ENCODE peak calls at places on chromosomes 1 and 21, in ten cellular contexts. S, C, A, L, U, V, T, P, O and D are unnamed samples.

GRCh38 chr21:35646606-35647005 is 413.7 kb downstream of the SETD4 start:
- DNase-seq in S (no peak), C (no peak), A (no peak), L (peak), U (no peak), V (no peak), T (no peak), P (no peak), O (no peak), D (no peak)

GRCh38 chr1:182101415-182102041 is 40.0 kb upstream of the ZNF648 start:
- DNase-seq in S (no peak), C (no peak), A (no peak), L (no peak), U (peak), V (no peak), T (no peak), P (no peak), O (no peak), D (no peak)

GRCh38 chr1:89525169-89525855 is 683 bp downstream of the LRRC8B start:
- DNase-seq in S (no peak), C (no peak), A (peak), L (no peak), U (no peak), V (peak), T (peak), P (no peak), O (no peak), D (no peak)

GRCh38 chr21:18253252-18253651 is 8.6 kb downstream of the CHODL start:
- DNase-seq in S (no peak), C (no peak), A (no peak), L (no peak), U (no peak), V (no peak), T (no peak), P (no peak), O (no peak), D (no peak)

GRCh38 chr21:15028186-15028585 is 36.6 kb downstream of the NRIP1 start:
- DNase-seq in S (no peak), C (no peak), A (no peak), L (no peak), U (no peak), V (no peak), T (no peak), P (no peak), O (no peak), D (no peak)

GRCh38 chr1:53122194-53122846 is 20.1 kb downstream of the SLC1A7 start:
- DNase-seq in S (no peak), C (no peak), A (peak), L (peak), U (no peak), V (no peak), T (no peak), P (no peak), O (peak), D (no peak)

GRCh38 chr1:199561334-199561733 is 466.2 kb upstream of the NR5A2 start:
- DNase-seq in S (no peak), C (no peak), A (no peak), L (no peak), U (no peak), V (no peak), T (no peak), P (no peak), O (no peak), D (no peak)

GRCh38 chr21:15775981-15776380 is 46.2 kb downstream of the USP25 start:
- DNase-seq in S (peak), C (peak), A (no peak), L (peak), U (peak), V (no peak), T (no peak), P (no peak), O (peak), D (peak)

GRCh38 chr1:220956861-220957605 is 77.8 kb downstream of the HLX start:
- DNase-seq in S (peak), C (peak), A (no peak), L (peak), U (no peak), V (no peak), T (peak), P (no peak), O (peak), D (peak)

GRCh38 chr1:8412183-8412831 is 94.4 kb downstream of the SLC45A1 start:
- DNase-seq in S (peak), C (peak), A (no peak), L (peak), U (peak), V (no peak), T (no peak), P (no peak), O (peak), D (peak)

GRCh38 chr1:47174621-47175020 is 15.2 kb downstream of the PDZK1IP1 start:
- DNase-seq in S (no peak), C (no peak), A (no peak), L (no peak), U (no peak), V (no peak), T (no peak), P (no peak), O (no peak), D (no peak)

GRCh38 chr1:11847667-11848445 is at the start of gene NPPA:
- DNase-seq in S (no peak), C (no peak), A (peak), L (peak), U (no peak), V (peak), T (peak), P (no peak), O (no peak), D (no peak)

GRCh38 chr21:32135401-32136363 is 143.2 kb downstream of the MIS18A start:
- DNase-seq in S (peak), C (no peak), A (peak), L (peak), U (no peak), V (no peak), T (peak), P (no peak), O (no peak), D (no peak)

GRCh38 chr1:37732111-37732780 is 32.7 kb downstream of the EPHA10 start:
- DNase-seq in S (no peak), C (no peak), A (no peak), L (no peak), U (no peak), V (no peak), T (no peak), P (no peak), O (no peak), D (no peak)

DNA sequence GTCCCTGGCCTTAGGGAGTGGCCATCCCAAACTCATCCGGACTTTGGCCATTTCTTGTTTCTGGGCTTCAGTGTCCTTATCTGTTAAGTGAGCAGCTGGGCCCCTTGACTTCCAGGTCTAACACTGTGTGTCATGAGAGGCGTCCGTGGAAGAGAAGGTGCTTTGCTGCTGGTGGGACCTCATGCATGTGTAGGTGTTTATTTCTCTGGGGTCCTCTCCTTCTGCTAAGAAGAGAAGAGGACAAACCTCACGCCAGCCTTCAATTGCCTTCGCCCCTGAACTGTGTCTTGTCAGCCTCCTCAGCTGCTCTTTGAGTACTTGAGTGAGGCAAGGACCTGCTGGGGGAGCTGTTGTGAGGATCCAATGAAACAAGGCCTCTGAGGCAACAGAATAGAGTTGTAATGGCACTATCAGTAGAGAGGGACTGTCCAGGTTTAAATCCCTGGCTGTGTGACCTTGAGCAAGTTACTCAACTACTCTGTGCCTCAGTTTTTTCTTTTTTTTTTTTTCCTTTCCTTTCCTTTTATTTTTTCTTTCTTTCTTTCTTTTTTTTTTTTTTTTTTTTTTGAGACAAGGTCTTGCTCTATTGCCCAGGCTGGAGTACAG is 72.4 kb downstream of the RUNX3 start:
- DNase-seq in S (no peak), C (no peak), A (no peak), L (no peak), U (no peak), V (no peak), T (no peak), P (no peak), O (no peak), D (no peak)
- TF ChIP-seq CTCF in S (peak), C (peak), A (no peak), L (no peak), U (peak), V (no peak), T (no peak), P (no peak), O (no peak), D (no peak)

GRCh38 chr1:229625893-229626831 is at the start of the genes TAF5L and URB2:
- DNase-seq in S (peak), C (peak), A (peak), L (peak), U (peak), V (peak), T (peak), P (peak), O (peak), D (peak)

GRCh38 chr1:229629251-229629650 is 3.2 kb downstream of the URB2 start:
- DNase-seq in S (no peak), C (no peak), A (no peak), L (peak), U (no peak), V (no peak), T (no peak), P (no peak), O (peak), D (peak)

GRCh38 chr1:229624521-229624905 is 1.4 kb downstream of the TAF5L start:
- DNase-seq in S (no peak), C (no peak), A (no peak), L (no peak), U (no peak), V (no peak), T (no peak), P (no peak), O (no peak), D (no peak)

GRCh38 chr1:229624906-229625871 is 733 bp downstream of the TAF5L start:
- DNase-seq in S (no peak), C (no peak), A (peak), L (peak), U (no peak), V (peak), T (peak), P (peak), O (peak), D (peak)

GRCh38 chr1:229627003-229627402 is 956 bp downstream of the URB2 start:
- DNase-seq in S (no peak), C (no peak), A (no peak), L (no peak), U (no peak), V (no peak), T (no peak), P (no peak), O (no peak), D (no peak)
- H3K4me3 ChIP-seq in S (peak), C (peak), A (peak), L (peak), U (peak), V (peak), T (peak), P (peak), O (peak), D (peak)

DNA sequence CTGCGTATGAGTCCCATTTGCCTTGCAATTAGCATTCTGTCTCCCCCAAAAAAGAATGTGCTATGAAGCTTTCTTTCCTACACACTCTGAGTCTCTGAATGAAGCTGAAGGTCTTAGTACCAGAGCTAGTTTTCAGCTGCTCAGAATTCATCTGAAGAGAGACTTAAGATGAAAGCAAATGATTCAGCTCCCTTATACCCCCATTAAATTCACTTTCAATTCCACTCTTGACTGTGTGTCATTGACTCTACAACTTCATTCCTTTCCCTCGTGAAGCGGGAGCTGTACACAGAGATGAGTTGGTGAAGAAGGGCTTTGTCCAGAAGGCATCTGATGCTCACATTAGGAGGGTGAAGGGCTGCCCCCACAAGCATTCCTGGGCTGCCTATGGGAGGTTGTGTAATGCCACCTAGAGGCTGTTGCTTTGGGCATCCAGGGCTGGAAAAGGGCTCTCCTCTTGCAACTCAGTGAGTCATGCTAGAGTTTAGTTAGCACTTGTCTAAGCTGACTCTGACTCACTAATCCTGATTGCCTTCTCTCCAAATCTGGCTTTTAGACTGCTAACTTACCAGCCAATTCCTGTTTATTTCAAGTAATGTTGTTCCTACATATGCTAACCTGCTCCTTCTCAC is 1.8 kb downstream of the SPRR1B start:
- DNase-seq in S (no peak), C (no peak), A (peak), L (peak), U (peak), V (no peak), T (no peak), P (no peak), O (peak), D (peak)
- TF ChIP-seq CTCF in S (no peak), C (peak), A (peak), L (peak), U (peak), V (no peak), T (peak), P (no peak), O (no peak), D (no peak)

GRCh38 chr1:205444931-205445652 is 10.8 kb downstream of the BLACAT1 start:
- DNase-seq in S (no peak), C (no peak), A (no peak), L (no peak), U (peak), V (no peak), T (peak), P (no peak), O (peak), D (peak)
- H3K4me3 ChIP-seq in S (no peak), C (no peak), A (no peak), L (no peak), U (peak), V (no peak), T (peak), P (no peak), O (no peak), D (no peak)

GRCh38 chr21:25855591-25855990 is 120.8 kb downstream of the GABPA start:
- DNase-seq in S (peak), C (no peak), A (no peak), L (no peak), U (no peak), V (no peak), T (no peak), P (no peak), O (no peak), D (no peak)

GRCh38 chr21:25859264-25859931 is 124.6 kb downstream of the GABPA start:
- DNase-seq in S (no peak), C (peak), A (no peak), L (peak), U (no peak), V (no peak), T (no peak), P (no peak), O (no peak), D (no peak)

GRCh38 chr21:25862112-25862511 is 127.3 kb downstream of the GABPA start:
- DNase-seq in S (no peak), C (no peak), A (no peak), L (no peak), U (no peak), V (no peak), T (no peak), P (no peak), O (no peak), D (no peak)

GRCh38 chr21:25858328-25858727 is 123.6 kb downstream of the GABPA start:
- DNase-seq in S (no peak), C (no peak), A (no peak), L (no peak), U (no peak), V (no peak), T (no peak), P (no peak), O (no peak), D (no peak)

DNA sequence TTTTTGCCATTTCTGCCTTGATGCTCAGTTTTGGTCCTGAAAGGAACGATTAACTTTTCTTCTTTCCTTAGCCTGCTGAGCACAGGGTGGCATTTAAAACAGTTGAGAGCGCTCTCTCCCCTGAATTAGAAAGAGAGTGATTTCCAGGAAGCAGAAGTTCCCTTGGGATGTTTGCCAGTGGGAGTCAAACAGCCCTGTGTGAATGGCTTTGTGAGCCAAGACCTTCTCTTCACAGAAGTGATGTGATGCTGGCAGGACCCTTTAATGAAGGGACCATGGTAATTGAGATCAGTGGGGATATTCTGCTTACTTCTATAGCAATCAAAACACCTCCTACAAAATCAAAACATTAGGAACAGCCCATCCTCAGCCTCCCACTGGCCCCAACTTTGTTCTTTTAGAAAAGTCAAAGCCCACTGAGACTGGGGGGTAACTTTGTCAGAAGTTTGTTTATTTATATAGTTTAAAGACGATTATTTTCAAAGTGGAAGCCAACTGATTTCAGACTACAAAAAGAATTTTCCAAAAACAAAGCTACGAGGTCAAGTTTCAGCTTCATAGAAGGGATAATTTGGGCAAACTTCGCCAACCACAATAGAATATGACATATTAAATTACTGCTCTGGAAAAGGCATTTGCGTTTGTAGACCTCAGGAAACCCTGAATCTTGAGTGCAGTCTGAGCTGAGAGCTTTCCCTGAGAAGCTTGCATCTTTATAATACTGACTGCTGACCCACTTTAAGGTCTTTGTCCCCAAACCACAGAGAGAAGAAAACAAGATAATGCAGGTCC is 122.7 kb downstream of the GABPA start:
- DNase-seq in S (no peak), C (no peak), A (no peak), L (no peak), U (no peak), V (no peak), T (no peak), P (no peak), O (no peak), D (no peak)
- TF ChIP-seq CTCF in S (no peak), C (no peak), A (no peak), L (no peak), U (no peak), V (no peak), T (no peak), P (no peak), O (no peak), D (no peak)

DNA sequence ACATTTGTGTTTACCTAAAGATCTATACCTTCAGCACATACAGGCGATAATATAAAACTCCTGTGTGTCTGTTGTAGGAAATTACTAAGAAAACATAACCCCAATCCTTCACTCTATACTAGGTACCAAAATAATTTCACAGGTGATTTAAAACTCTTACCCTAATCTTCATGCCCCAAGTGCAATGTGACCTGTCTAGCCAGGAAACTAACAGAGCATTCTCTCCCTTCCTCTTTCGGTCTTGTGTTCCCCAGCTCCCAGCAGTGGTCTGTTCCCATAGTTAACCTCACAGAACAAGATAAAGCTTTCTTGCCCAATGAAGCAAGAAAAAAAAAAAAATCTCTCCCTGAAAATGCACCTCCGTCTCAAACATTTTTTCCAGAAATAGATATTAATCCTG is 493.5 kb downstream of the DPYD start:
- DNase-seq in S (no peak), C (no peak), A (no peak), L (no peak), U (no peak), V (no peak), T (no peak), P (no peak), O (no peak), D (no peak)
- H3K4me3 ChIP-seq in S (no peak), C (no peak), A (no peak), L (no peak), U (no peak), V (no peak), T (no peak), P (no peak), O (no peak), D (no peak)

DNA sequence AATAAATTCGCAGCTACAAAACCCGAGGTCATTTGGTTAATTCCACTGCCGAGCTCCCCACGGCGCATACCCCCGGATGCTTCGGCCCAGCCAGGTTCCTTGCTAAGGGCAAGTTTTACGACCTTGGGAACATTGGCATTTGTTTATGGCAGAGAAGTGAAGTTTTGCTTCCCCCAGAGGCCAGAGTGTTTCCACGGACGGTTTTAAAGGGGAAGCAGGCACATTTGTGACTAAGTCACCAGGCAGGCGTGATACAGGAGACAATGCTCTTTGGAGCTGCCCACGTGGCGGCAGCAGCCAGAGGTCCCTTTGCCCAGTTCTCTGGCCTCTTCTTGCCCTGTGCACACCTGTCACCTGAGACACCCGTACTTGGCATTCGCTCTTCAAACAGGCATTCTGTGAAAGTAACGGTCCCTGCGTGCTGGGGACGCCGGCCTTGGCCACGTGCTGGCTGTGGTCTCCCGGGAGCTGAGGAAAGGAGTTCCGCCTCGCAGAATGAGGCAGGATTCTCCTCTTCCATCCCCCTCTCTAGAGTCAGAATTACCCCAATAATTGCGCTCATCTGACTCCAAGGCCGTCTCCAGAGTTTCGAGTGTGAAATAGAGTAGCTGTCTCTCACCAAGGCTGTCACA is 138.3 kb downstream of the PRDM16 start:
- DNase-seq in S (no peak), C (no peak), A (no peak), L (no peak), U (no peak), V (no peak), T (no peak), P (no peak), O (no peak), D (no peak)
- TF ChIP-seq CTCF in S (no peak), C (no peak), A (no peak), L (no peak), U (no peak), V (no peak), T (no peak), P (no peak), O (no peak), D (no peak)

GRCh38 chr1:235648407-235648907 is 1.1 kb downstream of the GNG4 start:
- DNase-seq in S (no peak), C (no peak), A (peak), L (no peak), U (no peak), V (no peak), T (no peak), P (peak), O (no peak), D (no peak)
- H3K4me3 ChIP-seq in S (no peak), C (no peak), A (peak), L (no peak), U (peak), V (peak), T (peak), P (peak), O (no peak), D (no peak)

GRCh38 chr1:200891774-200892157 is 2.9 kb upstream of the INAVA start:
- DNase-seq in S (no peak), C (no peak), A (no peak), L (no peak), U (no peak), V (no peak), T (no peak), P (peak), O (no peak), D (no peak)

GRCh38 chr1:200889571-200889970 is 5.1 kb upstream of the INAVA start:
- DNase-seq in S (no peak), C (no peak), A (no peak), L (no peak), U (no peak), V (no peak), T (no peak), P (no peak), O (no peak), D (no peak)

GRCh38 chr1:200892546-200892945 is 2.2 kb upstream of the INAVA start:
- DNase-seq in S (no peak), C (no peak), A (no peak), L (no peak), U (no peak), V (no peak), T (no peak), P (peak), O (no peak), D (no peak)

GRCh38 chr1:200890027-200890426 is 4.7 kb upstream of the INAVA start:
- DNase-seq in S (no peak), C (no peak), A (no peak), L (no peak), U (no peak), V (no peak), T (no peak), P (peak), O (no peak), D (no peak)

GRCh38 chr1:200890818-200891773 is 3.6 kb upstream of the INAVA start:
- DNase-seq in S (no peak), C (no peak), A (peak), L (peak), U (no peak), V (peak), T (peak), P (peak), O (peak), D (peak)
- TF ChIP-seq CTCF in S (peak), C (peak), A (peak), L (peak), U (peak), V (peak), T (peak), P (peak), O (peak), D (peak)